ENCODE peak calls at places on chromosomes 1 and 21, in six cellular contexts. O, L, E, K, P and S are unnamed samples.

GRCh38 chr1:39204441-39205081 is at the start of gene MACF1:
- DNase-seq in K (no peak), O (peak), L (peak), P (no peak), E (peak), S (no peak)

GRCh38 chr1:233341117-233341516 is 13.6 kb downstream of the MAP3K21 start:
- DNase-seq in E (no peak), P (no peak), O (no peak), L (no peak), K (no peak), S (no peak)

GRCh38 chr1:154402409-154402921 is 2.7 kb upstream of the IL6R start:
- DNase-seq in L (no peak), K (no peak), E (no peak), O (no peak), P (no peak), S (no peak)

GRCh38 chr21:37565530-37566223 is 199.1 kb downstream of the DYRK1A start:
- DNase-seq in E (no peak), K (no peak), L (no peak), O (peak), P (peak), S (no peak)

GRCh38 chr1:72186733-72187307 is 95.5 kb downstream of the NEGR1 start:
- DNase-seq in E (peak), L (peak), K (no peak), P (peak), O (no peak), S (peak)

GRCh38 chr1:234345237-234345636 is 28.0 kb upstream of the COA6 start:
- DNase-seq in P (no peak), E (no peak), L (no peak), O (no peak), K (no peak), S (no peak)

GRCh38 chr1:182588460-182589396 is at the start of gene RNASEL:
- DNase-seq in L (peak), P (no peak), K (no peak), E (peak), O (peak), S (no peak)

GRCh38 chr1:218480137-218480536 is 135.0 kb downstream of the TGFB2 start:
- DNase-seq in O (no peak), E (no peak), K (no peak), P (no peak), L (peak), S (no peak)

GRCh38 chr21:39694750-39695149 is 50.2 kb upstream of the IGSF5 start:
- DNase-seq in P (no peak), L (no peak), E (no peak), O (no peak), K (no peak), S (no peak)

GRCh38 chr1:101653482-101653946 is 343.2 kb downstream of the OLFM3 start:
- DNase-seq in O (no peak), L (peak), P (no peak), E (peak), K (peak), S (no peak)

GRCh38 chr21:45827881-45828579 is 153.5 kb upstream of the COL6A1 start:
- DNase-seq in P (no peak), O (no peak), K (no peak), L (no peak), E (no peak), S (no peak)

GRCh38 chr1:175073054-175073453 is 5.4 kb downstream of the TNN start:
- DNase-seq in P (no peak), K (no peak), L (no peak), E (no peak), O (no peak), S (no peak)

GRCh38 chr1:66598670-66599069 is 64.7 kb downstream of the SGIP1 start:
- DNase-seq in E (no peak), K (no peak), O (no peak), P (no peak), L (peak), S (no peak)

GRCh38 chr1:121443131-121443530 is 258.4 kb downstream of the SRGAP2C start:
- DNase-seq in P (no peak), O (no peak), K (no peak), E (no peak), L (peak), S (peak)

GRCh38 chr1:52400131-52400530 is 4.1 kb downstream of the ORC1 start:
- DNase-seq in P (no peak), O (no peak), L (no peak), E (no peak), K (no peak), S (no peak)

GRCh38 chr1:43322506-43322905 is 15.1 kb upstream of the MPL start:
- DNase-seq in K (no peak), E (no peak), P (no peak), L (no peak), O (no peak), S (no peak)

GRCh38 chr1:79976287-79976686 is 969.8 kb upstream of the ADGRL4 start:
- DNase-seq in O (no peak), P (no peak), E (no peak), K (no peak), L (no peak), S (no peak)

GRCh38 chr1:157170677-157171515 is 32.7 kb upstream of the ETV3 start:
- DNase-seq in E (peak), K (no peak), L (peak), P (peak), O (peak), S (no peak)

GRCh38 chr1:219533280-219533679 is 79.6 kb downstream of the ZC3H11B start:
- DNase-seq in K (no peak), O (no peak), L (no peak), E (no peak), P (no peak), S (peak)

GRCh38 chr1:221781102-221781744 is 39.3 kb upstream of the DUSP10 start:
- DNase-seq in L (no peak), K (no peak), P (no peak), E (no peak), O (no peak), S (no peak)

GRCh38 chr1:219220945-219221344 is 47.3 kb downstream of the LYPLAL1 start:
- DNase-seq in P (no peak), O (peak), L (no peak), E (no peak), K (no peak), S (no peak)

GRCh38 chr1:55639051-55639450 is 423.9 kb upstream of the USP24 start:
- DNase-seq in K (no peak), L (no peak), E (no peak), O (no peak), P (no peak), S (no peak)

GRCh38 chr21:44962481-44962966 is 22.7 kb downstream of the SLX9 start:
- DNase-seq in E (no peak), O (no peak), K (no peak), L (peak), P (no peak), S (no peak)

DNA sequence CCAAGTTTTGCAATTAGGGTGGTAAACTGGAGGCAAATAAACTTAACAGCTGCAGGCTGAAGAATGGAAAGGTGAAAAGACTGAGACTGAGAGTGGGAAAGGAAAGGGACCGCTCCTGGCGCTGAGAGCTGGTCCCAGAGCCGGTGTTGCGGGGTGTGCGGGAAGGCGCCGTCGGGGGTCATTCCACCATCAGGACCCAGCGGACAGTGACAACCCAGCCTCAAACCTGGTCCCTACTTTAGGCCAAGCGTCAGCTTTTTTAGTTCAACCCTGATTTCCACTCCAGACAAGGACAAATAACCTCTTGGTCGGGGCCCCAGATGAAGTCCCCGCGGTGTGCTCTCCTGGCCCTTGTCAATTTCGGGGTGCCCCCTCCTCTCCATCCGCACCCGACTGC is 145.8 kb upstream of the ETS2 start:
- DNase-seq in K (no peak), L (no peak), P (no peak), E (peak), O (no peak), S (no peak)
- TF ChIP-seq EZH2 in K (no peak), L (peak), P (no peak), E (no peak), O (no peak), S (no peak)

GRCh38 chr1:160643138-160643537 is 3.7 kb downstream of the SLAMF1 start:
- DNase-seq in P (no peak), E (no peak), L (no peak), K (no peak), O (no peak), S (no peak)

GRCh38 chr1:160640359-160641123 is 6.3 kb downstream of the SLAMF1 start:
- DNase-seq in P (no peak), O (no peak), L (no peak), E (no peak), K (no peak), S (no peak)

GRCh38 chr1:160641323-160642280 is 5.2 kb downstream of the SLAMF1 start:
- DNase-seq in K (no peak), L (no peak), P (no peak), O (no peak), E (no peak), S (no peak)

GRCh38 chr1:160644399-160644798 is 2.4 kb downstream of the SLAMF1 start:
- DNase-seq in P (no peak), L (no peak), K (no peak), E (no peak), O (no peak), S (no peak)

DNA sequence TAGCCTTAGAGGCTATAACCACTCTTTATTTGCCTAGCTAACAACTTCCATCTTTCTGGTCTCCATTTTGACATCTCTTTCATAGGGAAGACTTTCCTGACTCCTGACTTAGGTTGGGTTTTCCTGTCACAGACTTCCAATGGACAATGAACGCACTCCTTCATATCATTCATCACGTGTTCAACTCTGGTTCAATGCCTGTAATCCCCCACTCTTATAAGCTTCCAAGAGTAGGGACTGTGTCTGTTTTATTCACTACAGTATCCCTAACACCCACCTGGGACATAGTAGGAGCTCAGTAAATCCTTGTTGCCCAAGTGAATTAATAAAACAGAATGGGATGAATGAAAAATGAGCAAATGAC is 4.6 kb downstream of the SLAMF1 start:
- DNase-seq in L (no peak), P (no peak), K (no peak), E (no peak), O (no peak), S (no peak)
- TF ChIP-seq POLR2AphosphoS5 in L (no peak), P (no peak), K (no peak), E (no peak), O (no peak), S (no peak)

GRCh38 chr1:41536296-41536695 is 51.8 kb upstream of the EDN2 start:
- DNase-seq in L (no peak), O (no peak), K (no peak), P (no peak), E (no peak), S (no peak)
- TF ChIP-seq EZH2 in L (no peak), O (no peak), K (no peak), P (no peak), E (no peak), S (no peak)

GRCh38 chr1:167938083-167938482 is 1.2 kb upstream of the MPC2 start:
- DNase-seq in O (peak), K (no peak), E (no peak), P (peak), L (peak), S (no peak)

GRCh38 chr1:167936068-167936929 is at the start of gene DCAF6:
- DNase-seq in E (peak), O (peak), K (peak), P (peak), L (peak), S (peak)

GRCh38 chr1:167937709-167938010 is 788 bp upstream of the MPC2 start:
- DNase-seq in O (no peak), K (no peak), P (no peak), L (no peak), E (no peak), S (no peak)

GRCh38 chr1:167935252-167936067 is 1.0 kb upstream of the DCAF6 start:
- DNase-seq in O (peak), P (peak), L (peak), K (no peak), E (peak), S (no peak)

GRCh38 chr1:167936930-167937708 is at the start of gene MPC2:
- DNase-seq in L (peak), K (no peak), O (peak), P (peak), E (peak), S (no peak)
- TF ChIP-seq POLR2AphosphoS5 in L (no peak), K (no peak), O (peak), P (no peak), E (peak), S (peak)

GRCh38 chr1:916173-917075 is 7.3 kb upstream of the SAMD11 start:
- DNase-seq in K (no peak), P (no peak), O (no peak), L (no peak), E (no peak), S (no peak)
- TF ChIP-seq EZH2 in K (no peak), P (no peak), O (no peak), L (no peak), E (no peak), S (no peak)

GRCh38 chr1:1290238-1290731 is 10.0 kb downstream of the SCNN1D start:
- DNase-seq in L (peak), O (peak), K (no peak), E (peak), P (peak), S (no peak)
- TF ChIP-seq POLR2AphosphoS5 in L (no peak), O (no peak), K (no peak), E (no peak), P (no peak), S (no peak)